ENCODE peak calls at places on chromosomes 6 and 20, in five cellular contexts. T is esophagus muscularis mucosa, C is heart left ventricle, M is spleen, L is GM23338. V is an unnamed sample. For H3K4me1, the result is how much of the 10 kb centered on the place peaks cover.

GRCh38 chr6:2850480-2851150 is 9.0 kb upstream of the SERPINB1 start:
- DNase-seq in T (peak), C (no peak), M (no peak), L (no peak), V (no peak)

GRCh38 chr6:123064038-123064437 is 68.0 kb downstream of the CLVS2 start:
- DNase-seq in T (no peak), C (no peak), M (no peak), L (no peak), V (no peak)

GRCh38 chr6:116405147-116405546 is 34.4 kb downstream of the DSE start:
- DNase-seq in T (no peak), C (peak), M (no peak), L (peak), V (no peak)

GRCh38 chr6:2531426-2532208 is 219.1 kb downstream of the MYLK4 start:
- DNase-seq in T (no peak), C (no peak), M (no peak), L (no peak), V (no peak)

GRCh38 chr6:157099912-157100593 is 223.3 kb downstream of the TMEM242 start:
- DNase-seq in T (no peak), C (no peak), M (no peak), L (no peak), V (no peak)

GRCh38 chr6:21918081-21918480 is 324.5 kb downstream of the SOX4 start:
- DNase-seq in T (no peak), C (no peak), M (no peak), L (no peak), V (no peak)

GRCh38 chr20:39016076-39016475 is 53.9 kb downstream of the DHX35 start:
- DNase-seq in T (no peak), C (no peak), M (no peak), L (no peak), V (no peak)

GRCh38 chr6:64520050-64520449 is 884.4 kb downstream of the PHF3 start:
- DNase-seq in T (no peak), C (no peak), M (no peak), L (peak), V (no peak)

GRCh38 chr20:17228624-17229061 is 1.8 kb downstream of the PCSK2 start:
- DNase-seq in T (no peak), C (no peak), M (peak), L (peak), V (no peak)

GRCh38 chr6:22642254-22642653 is 72.9 kb downstream of the HDGFL1 start:
- DNase-seq in T (no peak), C (no peak), M (no peak), L (no peak), V (no peak)

GRCh38 chr6:3977875-3978711 is 100.8 kb downstream of the FAM217A start:
- DNase-seq in T (no peak), C (peak), M (no peak), L (peak), V (no peak)

GRCh38 chr6:137102050-137102848 is 57.5 kb upstream of the IL20RA start:
- DNase-seq in T (no peak), C (no peak), M (no peak), L (no peak), V (no peak)

GRCh38 chr20:53642196-53643030 is 48.8 kb upstream of the ZNF217 start:
- DNase-seq in T (no peak), C (peak), M (no peak), L (peak), V (no peak)

GRCh38 chr6:22943331-22943730 is 374.0 kb downstream of the HDGFL1 start:
- DNase-seq in T (no peak), C (no peak), M (no peak), L (no peak), V (no peak)

GRCh38 chr6:13517116-13517515 is 29.7 kb upstream of the GFOD1 start:
- DNase-seq in T (no peak), C (no peak), M (no peak), L (no peak), V (no peak)

GRCh38 chr6:28258877-28259777 is at the start of gene NKAPL:
- DNase-seq in T (no peak), C (peak), M (peak), L (peak), V (no peak)

GRCh38 chr6:29720863-29721262 is 2.4 kb upstream of the HLA-F start:
- DNase-seq in T (no peak), C (no peak), M (no peak), L (peak), V (no peak)

GRCh38 chr6:147297663-147298313 is 93.6 kb downstream of the STXBP5 start:
- DNase-seq in T (no peak), C (no peak), M (no peak), L (no peak), V (no peak)

GRCh38 chr6:50791900-50792508 is 26.7 kb upstream of the TFAP2B start:
- DNase-seq in T (no peak), C (no peak), M (no peak), L (peak), V (no peak)

GRCh38 chr6:100461920-100462295 is 2.8 kb downstream of the SIM1 start:
- DNase-seq in T (no peak), C (no peak), M (no peak), L (no peak), V (no peak)

GRCh38 chr6:37696841-37697735 is 595 bp downstream of the MDGA1 start:
- DNase-seq in T (no peak), C (no peak), M (peak), L (no peak), V (no peak)

GRCh38 chr6:73739097-73739496 is 43.1 kb downstream of the CD109 start:
- DNase-seq in T (no peak), C (no peak), M (no peak), L (peak), V (no peak)

GRCh38 chr20:10463622-10464021 is 28.5 kb downstream of the SLX4IP start:
- DNase-seq in T (no peak), C (no peak), M (no peak), L (no peak), V (no peak)

GRCh38 chr6:16002332-16003196 is 126.3 kb upstream of the MYLIP start:
- DNase-seq in T (no peak), C (no peak), M (no peak), L (no peak), V (no peak)

DNA sequence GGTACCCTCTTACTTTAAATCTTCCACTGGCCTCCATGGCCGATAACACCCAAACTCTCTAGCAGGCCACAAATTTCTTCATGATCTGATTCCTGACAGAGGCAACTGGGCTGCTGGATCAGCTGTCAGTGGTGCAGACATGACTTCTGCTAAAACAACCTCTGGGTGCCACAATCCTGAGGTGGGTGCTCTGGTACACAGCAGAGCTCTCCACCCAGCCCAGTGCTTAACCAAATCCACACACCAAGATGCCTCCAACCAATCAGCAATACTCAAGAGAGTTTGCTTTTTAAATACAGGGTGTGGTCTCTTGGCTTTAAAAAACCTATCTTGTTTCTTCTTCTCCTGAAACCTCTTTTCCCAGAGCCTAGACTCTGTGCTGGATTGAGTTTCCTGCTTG is 126.6 kb upstream of the SPACA1 start:
- DNase-seq in T (no peak), C (no peak), M (no peak), L (no peak), V (no peak)
- H3K4me1 ChIP-seq in T (under half), C (under half), M (under half), L (under half), V (under half)

DNA sequence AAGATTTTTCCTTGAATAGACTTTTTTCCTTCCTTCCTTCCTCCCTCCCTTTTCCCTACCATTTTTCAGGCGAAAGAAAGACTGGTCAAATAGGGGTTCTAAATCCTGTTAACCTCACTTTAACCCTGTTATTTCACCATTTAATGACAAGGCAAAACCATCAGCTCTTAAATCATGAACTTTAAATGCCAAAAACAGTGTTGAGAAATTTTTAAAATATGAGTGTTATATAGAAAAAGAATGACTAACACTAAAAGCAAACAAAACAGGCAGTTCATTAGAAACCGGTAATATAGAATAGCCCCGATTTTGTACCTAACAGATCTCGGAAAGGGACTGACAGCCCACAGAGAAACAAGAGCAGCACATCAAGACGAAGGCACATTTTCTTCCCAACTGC is 57.3 kb upstream of the CEP85L start:
- DNase-seq in T (no peak), C (no peak), M (no peak), L (no peak), V (no peak)
- H3K4me1 ChIP-seq in T (under half), C (under half), M (half or more), L (under half), V (under half)

GRCh38 chr20:50578061-50578777 is 68.0 kb downstream of the PTPN1 start:
- DNase-seq in T (no peak), C (no peak), M (peak), L (no peak), V (no peak)
- H3K4me1 ChIP-seq in T (under half), C (under half), M (under half), L (under half), V (under half)

GRCh38 chr6:41648921-41649320 is 10.7 kb downstream of the MDFI start:
- DNase-seq in T (no peak), C (no peak), M (no peak), L (no peak), V (no peak)
- H3K4me1 ChIP-seq in T (under half), C (under half), M (under half), L (under half), V (under half)

GRCh38 chr6:152846825-152847224 is 96.2 kb downstream of the VIP start:
- DNase-seq in T (no peak), C (no peak), M (no peak), L (peak), V (no peak)
- H3K4me1 ChIP-seq in T (under half), C (under half), M (under half), L (under half), V (under half)

GRCh38 chr20:1173698-1174097 is 11.1 kb downstream of the TMEM74B start:
- DNase-seq in T (no peak), C (no peak), M (no peak), L (no peak), V (no peak)
- H3K4me1 ChIP-seq in T (under half), C (under half), M (under half), L (under half), V (under half)

DNA sequence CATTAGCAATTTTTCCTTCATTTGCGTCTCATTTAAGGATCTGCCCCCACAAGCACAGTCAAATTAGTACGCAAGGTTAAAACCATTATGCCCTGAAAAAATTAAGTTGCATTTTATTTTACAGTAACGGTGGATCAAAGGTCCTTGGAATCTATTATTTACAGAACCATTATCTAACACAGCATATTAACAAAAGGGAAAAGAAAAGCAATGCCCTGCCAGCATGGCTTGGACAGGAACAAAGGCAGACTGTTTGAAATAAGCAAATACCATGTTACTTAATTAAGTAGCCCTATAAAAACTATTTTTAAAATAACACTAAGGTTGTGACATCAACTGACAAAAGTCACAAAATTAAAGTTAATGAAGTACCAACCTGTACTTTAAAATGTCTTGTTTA is 144.7 kb downstream of the PDSS2 start:
- DNase-seq in T (no peak), C (no peak), M (no peak), L (no peak), V (no peak)
- H3K4me1 ChIP-seq in T (under half), C (under half), M (under half), L (under half), V (under half)